ENCODE peak calls at places on chromosome 10, in ten cellular contexts. J is stimulated activated CD4-positive, alpha-beta T cell treated with anti-CD3 and anti-CD28 coated beads, Interleukin-4, amount 100 ng/mL, for 1 hour; Y is HFF-Myc; B is aorta; G is activated T-cell treated with anti-CD3 and anti-CD28 coated beads for 1 hour; H is IMR-90; W is germinal center; Z is dorsolateral prefrontal cortex; P is T-helper 17 cell; T is neural crest cell. L is an unnamed sample.

GRCh38 chr10:3270597-3270996 is 98.0 kb upstream of the PITRM1 start:
- DNase-seq in J (no peak), Y (no peak), B (no peak), G (no peak), H (no peak), W (no peak), Z (no peak), P (no peak), T (no peak), L (no peak)

GRCh38 chr10:93208717-93209464 is 135.2 kb downstream of the CYP26A1 start:
- DNase-seq in J (no peak), Y (no peak), B (no peak), G (no peak), H (peak; percentile 6), W (no peak), Z (no peak), P (no peak), T (no peak), L (no peak)

GRCh38 chr10:69096045-69096444 is 8.1 kb downstream of the SRGN start:
- DNase-seq in J (no peak), Y (no peak), B (no peak), G (no peak), H (no peak), W (no peak), Z (no peak), P (no peak), T (no peak), L (no peak)

GRCh38 chr10:59867590-59867989 is 38.8 kb downstream of the CCDC6 start:
- DNase-seq in J (no peak), Y (no peak), B (no peak), G (no peak), H (no peak), W (no peak), Z (no peak), P (no peak), T (no peak), L (no peak)

GRCh38 chr10:33032354-33033254 is 74.6 kb upstream of the ITGB1 start:
- DNase-seq in J (no peak), Y (peak; percentile 44), B (no peak), G (no peak), H (peak; percentile 79), W (no peak), Z (no peak), P (no peak), T (no peak), L (peak; percentile 52)

GRCh38 chr10:74293686-74294365 is 142.8 kb downstream of the ADK start:
- DNase-seq in J (no peak), Y (no peak), B (no peak), G (no peak), H (peak; percentile 84), W (no peak), Z (no peak), P (no peak), T (no peak), L (peak; percentile 42)

GRCh38 chr10:100683545-100684127 is 61.7 kb upstream of the PAX2 start:
- DNase-seq in J (no peak), Y (no peak), B (no peak), G (no peak), H (no peak), W (no peak), Z (no peak), P (no peak), T (no peak), L (no peak)

GRCh38 chr10:127834221-127834620 is 58.5 kb downstream of the CLRN3 start:
- DNase-seq in J (no peak), Y (no peak), B (no peak), G (no peak), H (no peak), W (no peak), Z (no peak), P (no peak), T (no peak), L (no peak)

GRCh38 chr10:100562806-100563293 is 27.1 kb downstream of the HIF1AN start:
- DNase-seq in J (peak; percentile 7), Y (no peak), B (no peak), G (no peak), H (peak; percentile 37), W (peak; percentile 36), Z (peak; percentile 64), P (no peak), T (peak; percentile 14), L (peak; percentile 42)

GRCh38 chr10:132294561-132295320 is 13.0 kb downstream of the STK32C start:
- DNase-seq in J (no peak), Y (no peak), B (peak; percentile 66), G (no peak), H (no peak), W (no peak), Z (peak; percentile 25), P (no peak), T (peak; percentile 36), L (no peak)

GRCh38 chr10:28291881-28292297 is 11.0 kb downstream of the MPP7 start:
- DNase-seq in J (peak; percentile 38), Y (peak; percentile 50), B (no peak), G (no peak), H (peak; percentile 93), W (no peak), Z (no peak), P (no peak), T (no peak), L (peak; percentile 36)

GRCh38 chr10:10826125-10826524 is 191.5 kb upstream of the CELF2 start:
- DNase-seq in J (no peak), Y (peak; percentile 30), B (no peak), G (no peak), H (peak; percentile 97), W (no peak), Z (no peak), P (no peak), T (no peak), L (no peak)

GRCh38 chr10:116763440-116763839 is 21.1 kb upstream of the HSPA12A start:
- DNase-seq in J (no peak), Y (no peak), B (no peak), G (no peak), H (no peak), W (no peak), Z (no peak), P (no peak), T (no peak), L (no peak)

GRCh38 chr10:18689498-18689897 is 30.3 kb downstream of the ARL5B start:
- DNase-seq in J (no peak), Y (no peak), B (no peak), G (no peak), H (peak; percentile 65), W (no peak), Z (no peak), P (no peak), T (no peak), L (no peak)

GRCh38 chr10:13938940-13939339 is 352.2 kb downstream of the PRPF18 start:
- DNase-seq in J (no peak), Y (no peak), B (no peak), G (no peak), H (no peak), W (no peak), Z (no peak), P (no peak), T (no peak), L (no peak)

GRCh38 chr10:12513775-12514663 is 164.7 kb downstream of the CAMK1D start:
- DNase-seq in J (no peak), Y (no peak), B (no peak), G (no peak), H (peak; percentile 38), W (no peak), Z (no peak), P (no peak), T (no peak), L (no peak)

GRCh38 chr10:12483996-12484944 is 134.9 kb downstream of the CAMK1D start:
- DNase-seq in J (no peak), Y (no peak), B (peak; percentile 51), G (no peak), H (no peak), W (peak; percentile 9), Z (peak; percentile 75), P (no peak), T (no peak), L (no peak)

GRCh38 chr10:92238586-92239098 is 52.2 kb downstream of the CPEB3 start:
- DNase-seq in J (no peak), Y (no peak), B (no peak), G (no peak), H (peak; percentile 43), W (no peak), Z (no peak), P (no peak), T (no peak), L (no peak)

GRCh38 chr10:33056828-33057227 is 98.8 kb upstream of the ITGB1 start:
- DNase-seq in J (no peak), Y (no peak), B (no peak), G (no peak), H (no peak), W (no peak), Z (no peak), P (no peak), T (no peak), L (no peak)

GRCh38 chr10:62454696-62455451 is 80.7 kb downstream of the ZNF365 start:
- DNase-seq in J (no peak), Y (peak; percentile 81), B (no peak), G (no peak), H (peak; percentile 56), W (no peak), Z (no peak), P (no peak), T (no peak), L (peak; percentile 55)

GRCh38 chr10:129319934-129320333 is 147.1 kb upstream of the MGMT start:
- DNase-seq in J (no peak), Y (no peak), B (no peak), G (no peak), H (no peak), W (no peak), Z (no peak), P (no peak), T (no peak), L (no peak)

L was measured in HS-27A.